ENCODE peak calls at places on chromosomes 2 and 18, in eight cellular contexts. V is NT2/D1, N is H7, X is brain microvascular endothelial cell, S is myocyte, O is neural progenitor cell, H is WTC11, K is ovary. E is an unnamed sample.
A peak's percentile ranks its signal among the peaks of the same experiment; 100 is the strongest.

GRCh38 chr18:25350561-25351201 is 1.3 kb downstream of the ZNF521 start:
- DNase-seq in V (no peak), N (peak; percentile 73), X (peak; percentile 9), S (peak; percentile 81), O (peak; percentile 74), H (peak; percentile 17), K (peak; percentile 77), E (peak; percentile 28)

GRCh38 chr2:159103411-159103810 is 135.0 kb downstream of the TANC1 start:
- DNase-seq in V (no peak), N (no peak), X (no peak), S (no peak), O (no peak), H (no peak), K (no peak), E (no peak)

GRCh38 chr2:195559431-195559914 is 97.6 kb upstream of the SLC39A10 start:
- DNase-seq in V (peak; percentile 22), N (no peak), X (peak; percentile 74), S (peak; percentile 73), O (no peak), H (no peak), K (no peak), E (peak; percentile 53)

GRCh38 chr2:120291464-120292311 is 39.0 kb downstream of the RALB start:
- DNase-seq in V (no peak), N (no peak), X (peak; percentile 47), S (no peak), O (no peak), H (no peak), K (no peak), E (no peak)

GRCh38 chr2:241218131-241219029 is 29.9 kb downstream of the ANO7 start:
- DNase-seq in V (peak; percentile 20), N (peak; percentile 96), X (no peak), S (no peak), O (peak; percentile 85), H (peak; percentile 69), K (peak; percentile 68), E (peak; percentile 77)

GRCh38 chr2:55102056-55102812 is 52.0 kb upstream of the RTN4 start:
- DNase-seq in V (no peak), N (no peak), X (peak; percentile 58), S (peak; percentile 63), O (no peak), H (no peak), K (no peak), E (no peak)

GRCh38 chr18:22872894-22873537 is 60.1 kb upstream of the RBBP8 start:
- DNase-seq in V (no peak), N (no peak), X (no peak), S (no peak), O (no peak), H (no peak), K (no peak), E (no peak)

GRCh38 chr18:29309352-29309751 is 1132.4 kb upstream of the CDH2 start:
- DNase-seq in V (no peak), N (no peak), X (no peak), S (no peak), O (no peak), H (no peak), K (no peak), E (no peak)

GRCh38 chr2:82124629-82125028 is 1820.1 kb upstream of the LRRTM1 start:
- DNase-seq in V (no peak), N (no peak), X (no peak), S (peak; percentile 18), O (no peak), H (no peak), K (no peak), E (no peak)

GRCh38 chr18:50805732-50806131 is 14.1 kb downstream of the MRO start:
- DNase-seq in V (no peak), N (no peak), X (no peak), S (no peak), O (no peak), H (no peak), K (no peak), E (no peak)

GRCh38 chr2:230575640-230576324 is 136.9 kb upstream of the CAB39 start:
- DNase-seq in V (no peak), N (no peak), X (no peak), S (no peak), O (no peak), H (no peak), K (no peak), E (peak; percentile 30)

GRCh38 chr2:208406474-208407451 is at the start of gene PTH2R:
- DNase-seq in V (no peak), N (peak; percentile 83), X (no peak), S (no peak), O (peak; percentile 67), H (peak; percentile 63), K (no peak), E (peak; percentile 71)

GRCh38 chr2:122478108-122478507 is 722.7 kb downstream of the TSN start:
- DNase-seq in V (no peak), N (no peak), X (no peak), S (no peak), O (no peak), H (no peak), K (no peak), E (no peak)

GRCh38 chr2:106030287-106031268 is 163.5 kb downstream of the UXS1 start:
- DNase-seq in V (no peak), N (no peak), X (peak; percentile 32), S (peak; percentile 57), O (no peak), H (no peak), K (peak; percentile 39), E (no peak)

E was measured in H9.